ENCODE peak calls at places on chromosome 6, in six cellular contexts. One of them, this sample, is unnamed.

GRCh38 chr6:78942451-78942850 is 75.1 kb downstream of the IRAK1BP1 start:
- DNase-seq in right cardiac atrium: no peak
- DNase-seq in epithelial cell of proximal tubule: no peak
- DNase-seq in CD8-positive, alpha-beta memory T cell: no peak
- DNase-seq in cardiac fibroblast: peak; percentile 47
- DNase-seq in GM12878: no peak
- DNase-seq in this sample: no peak

GRCh38 chr6:56435754-56436153 is 188.4 kb upstream of the COL21A1 start:
- DNase-seq in epithelial cell of proximal tubule: no peak
- DNase-seq in GM12878: no peak
- DNase-seq in cardiac fibroblast: no peak
- DNase-seq in CD8-positive, alpha-beta memory T cell: no peak
- DNase-seq in right cardiac atrium: no peak
- DNase-seq in this sample: no peak

GRCh38 chr6:44664716-44665115 is 277.2 kb downstream of the CDC5L start:
- DNase-seq in epithelial cell of proximal tubule: no peak
- DNase-seq in right cardiac atrium: no peak
- DNase-seq in GM12878: no peak
- DNase-seq in cardiac fibroblast: no peak
- DNase-seq in CD8-positive, alpha-beta memory T cell: no peak
- DNase-seq in this sample: no peak

GRCh38 chr6:74041420-74041819 is 345.4 kb downstream of the CD109 start:
- DNase-seq in right cardiac atrium: no peak
- DNase-seq in epithelial cell of proximal tubule: no peak
- DNase-seq in GM12878: no peak
- DNase-seq in cardiac fibroblast: no peak
- DNase-seq in CD8-positive, alpha-beta memory T cell: no peak
- DNase-seq in this sample: no peak

GRCh38 chr6:17225767-17226166 is 55.4 kb upstream of the RBM24 start:
- DNase-seq in CD8-positive, alpha-beta memory T cell: no peak
- DNase-seq in right cardiac atrium: no peak
- DNase-seq in epithelial cell of proximal tubule: no peak
- DNase-seq in cardiac fibroblast: no peak
- DNase-seq in GM12878: no peak
- DNase-seq in this sample: no peak

GRCh38 chr6:19204445-19204844 is 632.7 kb upstream of the ID4 start:
- DNase-seq in epithelial cell of proximal tubule: no peak
- DNase-seq in GM12878: no peak
- DNase-seq in CD8-positive, alpha-beta memory T cell: no peak
- DNase-seq in right cardiac atrium: no peak
- DNase-seq in cardiac fibroblast: no peak
- DNase-seq in this sample: no peak

GRCh38 chr6:14466278-14466677 is 348.7 kb downstream of the CD83 start:
- DNase-seq in cardiac fibroblast: peak; percentile 27
- DNase-seq in CD8-positive, alpha-beta memory T cell: no peak
- DNase-seq in GM12878: no peak
- DNase-seq in epithelial cell of proximal tubule: no peak
- DNase-seq in right cardiac atrium: no peak
- DNase-seq in this sample: no peak

GRCh38 chr6:168908166-168908565 is 345.5 kb downstream of the THBS2 start:
- DNase-seq in GM12878: no peak
- DNase-seq in CD8-positive, alpha-beta memory T cell: no peak
- DNase-seq in right cardiac atrium: no peak
- DNase-seq in epithelial cell of proximal tubule: no peak
- DNase-seq in cardiac fibroblast: peak; percentile 86
- DNase-seq in this sample: no peak

GRCh38 chr6:131954775-131955107 is 3.6 kb upstream of the CCN2 start:
- DNase-seq in right cardiac atrium: no peak
- DNase-seq in cardiac fibroblast: peak; percentile 100
- DNase-seq in CD8-positive, alpha-beta memory T cell: no peak
- DNase-seq in epithelial cell of proximal tubule: no peak
- DNase-seq in GM12878: no peak
- DNase-seq in this sample: no peak

GRCh38 chr6:110703010-110703905 is 112.0 kb downstream of the CDK19 start:
- DNase-seq in GM12878: no peak
- DNase-seq in epithelial cell of proximal tubule: no peak
- DNase-seq in CD8-positive, alpha-beta memory T cell: no peak
- DNase-seq in right cardiac atrium: no peak
- DNase-seq in cardiac fibroblast: peak; percentile 20
- DNase-seq in this sample: no peak

GRCh38 chr6:136526196-136526930 is 23.9 kb downstream of the MAP7 start:
- DNase-seq in right cardiac atrium: peak; percentile 83
- DNase-seq in cardiac fibroblast: peak; percentile 61
- DNase-seq in CD8-positive, alpha-beta memory T cell: no peak
- DNase-seq in epithelial cell of proximal tubule: no peak
- DNase-seq in GM12878: no peak
- DNase-seq in this sample: peak; percentile 15

GRCh38 chr6:153489479-153489878 is 358.4 kb upstream of the RGS17 start:
- DNase-seq in CD8-positive, alpha-beta memory T cell: no peak
- DNase-seq in GM12878: no peak
- DNase-seq in right cardiac atrium: no peak
- DNase-seq in cardiac fibroblast: no peak
- DNase-seq in epithelial cell of proximal tubule: no peak
- DNase-seq in this sample: no peak

GRCh38 chr6:152146385-152146784 is 338.9 kb downstream of the ESR1 start:
- DNase-seq in cardiac fibroblast: peak; percentile 84
- DNase-seq in epithelial cell of proximal tubule: no peak
- DNase-seq in right cardiac atrium: no peak
- DNase-seq in CD8-positive, alpha-beta memory T cell: no peak
- DNase-seq in GM12878: no peak
- DNase-seq in this sample: no peak

GRCh38 chr6:136226674-136227377 is 23.3 kb downstream of the MTFR2 start:
- DNase-seq in GM12878: no peak
- DNase-seq in right cardiac atrium: no peak
- DNase-seq in cardiac fibroblast: no peak
- DNase-seq in epithelial cell of proximal tubule: peak; percentile 96
- DNase-seq in CD8-positive, alpha-beta memory T cell: no peak
- DNase-seq in this sample: no peak

GRCh38 chr6:73511796-73512195 is 9.0 kb downstream of the EEF1A1 start:
- DNase-seq in right cardiac atrium: no peak
- DNase-seq in cardiac fibroblast: no peak
- DNase-seq in CD8-positive, alpha-beta memory T cell: no peak
- DNase-seq in GM12878: no peak
- DNase-seq in epithelial cell of proximal tubule: no peak
- DNase-seq in this sample: no peak

GRCh38 chr6:47665112-47665511 is 33.3 kb upstream of the ADGRF4 start:
- DNase-seq in GM12878: no peak
- DNase-seq in epithelial cell of proximal tubule: no peak
- DNase-seq in right cardiac atrium: no peak
- DNase-seq in CD8-positive, alpha-beta memory T cell: no peak
- DNase-seq in cardiac fibroblast: no peak
- DNase-seq in this sample: no peak

GRCh38 chr6:90715093-90715655 is 128.3 kb upstream of the MAP3K7 start:
- DNase-seq in right cardiac atrium: no peak
- DNase-seq in epithelial cell of proximal tubule: no peak
- DNase-seq in cardiac fibroblast: peak; percentile 7
- DNase-seq in GM12878: no peak
- DNase-seq in CD8-positive, alpha-beta memory T cell: no peak
- DNase-seq in this sample: no peak

GRCh38 chr6:16803294-16804006 is 42.2 kb upstream of the ATXN1 start:
- DNase-seq in GM12878: no peak
- DNase-seq in right cardiac atrium: peak; percentile 70
- DNase-seq in CD8-positive, alpha-beta memory T cell: no peak
- DNase-seq in cardiac fibroblast: peak; percentile 65
- DNase-seq in epithelial cell of proximal tubule: peak; percentile 15
- DNase-seq in this sample: no peak

GRCh38 chr6:13436691-13437568 is 50.5 kb downstream of the GFOD1 start:
- DNase-seq in CD8-positive, alpha-beta memory T cell: no peak
- DNase-seq in GM12878: no peak
- DNase-seq in cardiac fibroblast: no peak
- DNase-seq in right cardiac atrium: no peak
- DNase-seq in epithelial cell of proximal tubule: no peak
- DNase-seq in this sample: peak; percentile 80

GRCh38 chr6:5634525-5634924 is 372.2 kb downstream of the NRN1 start:
- DNase-seq in GM12878: no peak
- DNase-seq in CD8-positive, alpha-beta memory T cell: no peak
- DNase-seq in epithelial cell of proximal tubule: no peak
- DNase-seq in right cardiac atrium: no peak
- DNase-seq in cardiac fibroblast: peak; percentile 4
- DNase-seq in this sample: no peak

DNA sequence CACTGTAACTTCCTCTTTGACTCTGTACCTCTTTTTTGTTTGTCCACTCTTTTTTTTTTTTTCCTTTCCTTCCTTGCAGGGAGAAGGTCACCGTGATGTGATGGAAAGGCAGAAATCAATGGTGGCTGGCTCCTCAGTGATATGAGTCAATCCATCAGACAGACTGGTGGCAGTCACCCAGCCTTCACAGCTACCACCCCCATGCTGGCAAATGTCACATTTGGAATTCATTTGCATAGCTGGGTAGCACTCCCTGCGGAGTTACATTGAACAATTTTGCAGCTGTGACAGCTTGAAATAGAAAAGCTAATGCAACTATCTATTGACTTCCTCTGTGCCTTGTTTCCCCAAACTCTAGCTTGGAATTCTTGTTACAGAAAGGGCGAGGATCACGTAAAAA is 668.5 kb downstream of the C6orf118 start:
- DNase-seq in GM12878: no peak
- DNase-seq in cardiac fibroblast: no peak
- DNase-seq in right cardiac atrium: no peak
- DNase-seq in CD8-positive, alpha-beta memory T cell: no peak
- DNase-seq in epithelial cell of proximal tubule: no peak
- DNase-seq in this sample: no peak
- H3K4me3 ChIP-seq in GM12878: no peak overlapping the region
- H3K4me3 ChIP-seq in cardiac fibroblast: no peak overlapping the region
- H3K4me3 ChIP-seq in right cardiac atrium: no peak overlapping the region
- H3K4me3 ChIP-seq in CD8-positive, alpha-beta memory T cell: no peak overlapping the region
- H3K4me3 ChIP-seq in epithelial cell of proximal tubule: no peak overlapping the region
- H3K4me3 ChIP-seq in this sample: no peak overlapping the region

GRCh38 chr6:7997311-7997710 is 66.9 kb downstream of the BLOC1S5 start:
- DNase-seq in epithelial cell of proximal tubule: no peak
- DNase-seq in cardiac fibroblast: no peak
- DNase-seq in GM12878: no peak
- DNase-seq in CD8-positive, alpha-beta memory T cell: no peak
- DNase-seq in right cardiac atrium: no peak
- DNase-seq in this sample: no peak
- H3K4me3 ChIP-seq in epithelial cell of proximal tubule: no peak overlapping the region
- H3K4me3 ChIP-seq in cardiac fibroblast: no peak overlapping the region
- H3K4me3 ChIP-seq in GM12878: no peak overlapping the region
- H3K4me3 ChIP-seq in CD8-positive, alpha-beta memory T cell: no peak overlapping the region
- H3K4me3 ChIP-seq in right cardiac atrium: no peak overlapping the region
- H3K4me3 ChIP-seq in this sample: no peak overlapping the region

GRCh38 chr6:2749972-2750600 is 636 bp downstream of the MYLK4 start:
- DNase-seq in right cardiac atrium: peak; percentile 70
- DNase-seq in GM12878: no peak
- DNase-seq in epithelial cell of proximal tubule: no peak
- DNase-seq in CD8-positive, alpha-beta memory T cell: peak; percentile 55
- DNase-seq in cardiac fibroblast: peak; percentile 77
- DNase-seq in this sample: peak; percentile 77
- H3K4me3 ChIP-seq in right cardiac atrium: peak overlapping the region; percentile 0
- H3K4me3 ChIP-seq in GM12878: no peak overlapping the region
- H3K4me3 ChIP-seq in epithelial cell of proximal tubule: no peak overlapping the region
- H3K4me3 ChIP-seq in CD8-positive, alpha-beta memory T cell: no peak overlapping the region
- H3K4me3 ChIP-seq in cardiac fibroblast: peak overlapping the region; percentile 16
- H3K4me3 ChIP-seq in this sample: no peak overlapping the region

GRCh38 chr6:108578166-108578565 is 17.4 kb downstream of the FOXO3 start:
- DNase-seq in cardiac fibroblast: no peak
- DNase-seq in epithelial cell of proximal tubule: no peak
- DNase-seq in GM12878: no peak
- DNase-seq in right cardiac atrium: no peak
- DNase-seq in CD8-positive, alpha-beta memory T cell: no peak
- DNase-seq in this sample: no peak
- H3K4me3 ChIP-seq in cardiac fibroblast: no peak overlapping the region
- H3K4me3 ChIP-seq in epithelial cell of proximal tubule: no peak overlapping the region
- H3K4me3 ChIP-seq in GM12878: no peak overlapping the region
- H3K4me3 ChIP-seq in right cardiac atrium: no peak overlapping the region
- H3K4me3 ChIP-seq in CD8-positive, alpha-beta memory T cell: no peak overlapping the region
- H3K4me3 ChIP-seq in this sample: no peak overlapping the region

GRCh38 chr6:28488916-28489365 is 26.7 kb downstream of the GPX6 start:
- DNase-seq in CD8-positive, alpha-beta memory T cell: no peak
- DNase-seq in epithelial cell of proximal tubule: no peak
- DNase-seq in right cardiac atrium: peak; percentile 23
- DNase-seq in cardiac fibroblast: peak; percentile 90
- DNase-seq in GM12878: peak; percentile 66
- DNase-seq in this sample: no peak

GRCh38 chr6:28491984-28492317 is 23.6 kb downstream of the GPX6 start:
- DNase-seq in CD8-positive, alpha-beta memory T cell: no peak
- DNase-seq in right cardiac atrium: no peak
- DNase-seq in epithelial cell of proximal tubule: no peak
- DNase-seq in cardiac fibroblast: no peak
- DNase-seq in GM12878: no peak
- DNase-seq in this sample: no peak

GRCh38 chr6:28490191-28490890 is 25.3 kb downstream of the GPX6 start:
- DNase-seq in CD8-positive, alpha-beta memory T cell: no peak
- DNase-seq in epithelial cell of proximal tubule: no peak
- DNase-seq in right cardiac atrium: peak; percentile 48
- DNase-seq in cardiac fibroblast: no peak
- DNase-seq in GM12878: no peak
- DNase-seq in this sample: no peak

GRCh38 chr6:28486988-28487742 is 28.4 kb downstream of the GPX6 start:
- DNase-seq in cardiac fibroblast: no peak
- DNase-seq in right cardiac atrium: no peak
- DNase-seq in GM12878: no peak
- DNase-seq in epithelial cell of proximal tubule: no peak
- DNase-seq in CD8-positive, alpha-beta memory T cell: no peak
- DNase-seq in this sample: no peak

GRCh38 chr6:28489366-28490190 is 26.0 kb downstream of the GPX6 start:
- DNase-seq in right cardiac atrium: peak; percentile 80
- DNase-seq in epithelial cell of proximal tubule: no peak
- DNase-seq in cardiac fibroblast: peak; percentile 88
- DNase-seq in CD8-positive, alpha-beta memory T cell: no peak
- DNase-seq in GM12878: peak; percentile 36
- DNase-seq in this sample: no peak
- H3K4me3 ChIP-seq in right cardiac atrium: peak overlapping the region; percentile 34
- H3K4me3 ChIP-seq in epithelial cell of proximal tubule: peak overlapping the region; percentile 70
- H3K4me3 ChIP-seq in cardiac fibroblast: peak overlapping the region; percentile 63
- H3K4me3 ChIP-seq in CD8-positive, alpha-beta memory T cell: peak overlapping the region; percentile 38
- H3K4me3 ChIP-seq in GM12878: peak overlapping the region; percentile 67
- H3K4me3 ChIP-seq in this sample: no peak overlapping the region

GRCh38 chr6:158031445-158032353 is 50.0 kb downstream of the SYNJ2 start:
- DNase-seq in cardiac fibroblast: peak; percentile 86
- DNase-seq in GM12878: no peak
- DNase-seq in CD8-positive, alpha-beta memory T cell: no peak
- DNase-seq in epithelial cell of proximal tubule: no peak
- DNase-seq in right cardiac atrium: peak; percentile 91
- DNase-seq in this sample: no peak
- H3K4me3 ChIP-seq in cardiac fibroblast: no peak overlapping the region
- H3K4me3 ChIP-seq in GM12878: no peak overlapping the region
- H3K4me3 ChIP-seq in CD8-positive, alpha-beta memory T cell: no peak overlapping the region
- H3K4me3 ChIP-seq in epithelial cell of proximal tubule: no peak overlapping the region
- H3K4me3 ChIP-seq in right cardiac atrium: no peak overlapping the region
- H3K4me3 ChIP-seq in this sample: no peak overlapping the region